ENCODE peak calls at places on chromosome 2, in nine cellular contexts. M, S, C, Z, B, A, X, H and O are unnamed samples.
A peak's percentile ranks its signal among the peaks of the same experiment; 100 is the strongest.

GRCh38 chr2:98457045-98457696 is 12.5 kb downstream of the INPP4A start:
- DNase-seq in M (no peak), S (no peak), C (no peak), Z (peak; percentile 23), B (no peak), A (no peak), X (no peak), H (peak; percentile 69), O (peak; percentile 34)

GRCh38 chr2:1582891-1583341 is 161.4 kb downstream of the PXDN start:
- DNase-seq in M (no peak), S (no peak), C (no peak), Z (no peak), B (no peak), A (no peak), X (no peak), H (no peak), O (no peak)

GRCh38 chr2:102024410-102024809 is 32.6 kb downstream of the IL1R2 start:
- DNase-seq in M (no peak), S (no peak), C (no peak), Z (no peak), B (no peak), A (no peak), X (no peak), H (no peak), O (no peak)

GRCh38 chr2:234241656-234242445 is 191.3 kb downstream of the SPP2 start:
- DNase-seq in M (no peak), S (no peak), C (no peak), Z (no peak), B (no peak), A (no peak), X (no peak), H (no peak), O (peak; percentile 65)

GRCh38 chr2:16154501-16155280 is 214.3 kb downstream of the MYCN start:
- DNase-seq in M (no peak), S (no peak), C (no peak), Z (no peak), B (no peak), A (no peak), X (no peak), H (no peak), O (no peak)

GRCh38 chr2:18855027-18855426 is 265.7 kb upstream of the NT5C1B start:
- DNase-seq in M (no peak), S (no peak), C (no peak), Z (peak; percentile 5), B (no peak), A (no peak), X (no peak), H (no peak), O (no peak)

GRCh38 chr2:231467016-231467545 is 2.8 kb upstream of the NCL start:
- DNase-seq in M (no peak), S (no peak), C (no peak), Z (no peak), B (no peak), A (peak; percentile 78), X (no peak), H (no peak), O (no peak)

GRCh38 chr2:189393440-189394111 is 47.7 kb upstream of the WDR75 start:
- DNase-seq in M (no peak), S (no peak), C (no peak), Z (no peak), B (no peak), A (no peak), X (no peak), H (no peak), O (no peak)

GRCh38 chr2:45024600-45025291 is 15.5 kb upstream of the SIX2 start:
- DNase-seq in M (no peak), S (no peak), C (no peak), Z (no peak), B (peak; percentile 26), A (no peak), X (no peak), H (no peak), O (peak; percentile 80)

GRCh38 chr2:149313512-149313972 is 16.8 kb upstream of the LYPD6 start:
- DNase-seq in M (peak; percentile 2), S (no peak), C (peak; percentile 6), Z (peak; percentile 48), B (peak; percentile 77), A (no peak), X (peak; percentile 4), H (no peak), O (peak; percentile 88)

GRCh38 chr2:46802665-46803550 is 112.7 kb downstream of the MCFD2 start:
- DNase-seq in M (no peak), S (no peak), C (no peak), Z (no peak), B (no peak), A (no peak), X (no peak), H (peak; percentile 80), O (peak; percentile 33)

GRCh38 chr2:145674705-145675104 is 1154.8 kb upstream of the ZEB2 start:
- DNase-seq in M (no peak), S (no peak), C (no peak), Z (no peak), B (no peak), A (no peak), X (no peak), H (no peak), O (no peak)

GRCh38 chr2:176134978-176135575 is 5.6 kb downstream of the HOXD8 start:
- DNase-seq in M (no peak), S (no peak), C (no peak), Z (peak; percentile 72), B (no peak), A (no peak), X (no peak), H (no peak), O (no peak)

GRCh38 chr2:238418196-238418998 is 8.3 kb upstream of the ASB1 start:
- DNase-seq in M (no peak), S (no peak), C (no peak), Z (no peak), B (no peak), A (no peak), X (no peak), H (no peak), O (no peak)

GRCh38 chr2:237269121-237269875 is 144.7 kb downstream of the COL6A3 start:
- DNase-seq in M (no peak), S (no peak), C (no peak), Z (no peak), B (no peak), A (no peak), X (no peak), H (no peak), O (no peak)

GRCh38 chr2:28280576-28280975 is 112.1 kb upstream of the FOSL2 start:
- DNase-seq in M (no peak), S (no peak), C (no peak), Z (no peak), B (no peak), A (no peak), X (no peak), H (no peak), O (no peak)

GRCh38 chr2:70984228-70984575 is 5.8 kb downstream of the ANKRD53 start:
- DNase-seq in M (no peak), S (no peak), C (no peak), Z (no peak), B (no peak), A (peak; percentile 20), X (no peak), H (no peak), O (no peak)

GRCh38 chr2:120257522-120257921 is 4.9 kb downstream of the RALB start:
- DNase-seq in M (no peak), S (no peak), C (no peak), Z (peak; percentile 59), B (no peak), A (no peak), X (no peak), H (no peak), O (no peak)